ENCODE peak calls at places on chromosomes 3 and 15, in five cellular contexts. M is mammary epithelial cell, N is progenitor cell of endocrine pancreas, O is T-cell, Z is GM13977. F is an unnamed sample.

GRCh38 chr15:88804257-88804656 is 1.0 kb downstream of the ACAN start:
- DNase-seq in M (no peak), N (no peak), O (no peak), Z (no peak), F (no peak)

GRCh38 chr3:188021502-188022040 is 132.4 kb upstream of the LPP start:
- DNase-seq in M (peak; percentile 17), N (no peak), O (no peak), Z (no peak), F (no peak)

GRCh38 chr3:71101014-71101413 is 482.5 kb downstream of the FOXP1 start:
- DNase-seq in M (peak; percentile 88), N (no peak), O (no peak), Z (no peak), F (no peak)

GRCh38 chr3:184737641-184738518 is 26.0 kb upstream of the MAGEF1 start:
- DNase-seq in M (peak; percentile 97), N (no peak), O (no peak), Z (no peak), F (no peak)

GRCh38 chr15:80484312-80484981 is 80.3 kb downstream of the ARNT2 start:
- DNase-seq in M (no peak), N (no peak), O (no peak), Z (no peak), F (no peak)

GRCh38 chr3:44648564-44649229 is at the start of gene ZNF35:
- DNase-seq in M (peak; percentile 85), N (peak; percentile 60), O (peak; percentile 14), Z (peak; percentile 86), F (peak; percentile 89)

GRCh38 chr3:97057365-97057764 is 243.0 kb downstream of the EPHA6 start:
- DNase-seq in M (no peak), N (no peak), O (no peak), Z (no peak), F (no peak)

GRCh38 chr3:36906504-36907149 is 38.2 kb downstream of the TRANK1 start:
- DNase-seq in M (peak; percentile 16), N (no peak), O (no peak), Z (no peak), F (peak; percentile 3)

GRCh38 chr15:40061212-40061901 is 22.4 kb upstream of the SRP14 start:
- DNase-seq in M (no peak), N (no peak), O (no peak), Z (peak; percentile 67), F (no peak)

GRCh38 chr3:13012228-13012691 is 61.0 kb downstream of the IQSEC1 start:
- DNase-seq in M (no peak), N (no peak), O (peak; percentile 31), Z (peak; percentile 46), F (no peak)

GRCh38 chr3:121552379-121552778 is 6.6 kb upstream of the POLQ start:
- DNase-seq in M (no peak), N (no peak), O (no peak), Z (no peak), F (no peak)

GRCh38 chr3:117104792-117105191 is 395.2 kb downstream of the TUSC7 start:
- DNase-seq in M (no peak), N (no peak), O (no peak), Z (no peak), F (no peak)

GRCh38 chr3:181948286-181948685 is 236.6 kb downstream of the SOX2 start:
- DNase-seq in M (peak; percentile 11), N (no peak), O (no peak), Z (no peak), F (no peak)

GRCh38 chr3:183210862-183211341 is 42.2 kb upstream of the B3GNT5 start:
- DNase-seq in M (no peak), N (no peak), O (no peak), Z (no peak), F (peak; percentile 73)

GRCh38 chr15:98787190-98787589 is 138.9 kb downstream of the IGF1R start:
- DNase-seq in M (no peak), N (no peak), O (no peak), Z (no peak), F (no peak)

GRCh38 chr3:138817685-138818084 is 17.0 kb downstream of the PIK3CB start:
- DNase-seq in M (no peak), N (no peak), O (no peak), Z (no peak), F (no peak)

GRCh38 chr15:100918690-100919480 is at the start of gene LRRK1:
- DNase-seq in M (peak; percentile 60), N (no peak), O (no peak), Z (peak; percentile 74), F (no peak)

GRCh38 chr15:82263350-82263749 is 732 bp downstream of the SAXO2 start:
- DNase-seq in M (no peak), N (no peak), O (no peak), Z (no peak), F (no peak)

GRCh38 chr3:42148982-42149432 is 57.9 kb downstream of the TRAK1 start:
- DNase-seq in M (no peak), N (peak; percentile 14), O (no peak), Z (no peak), F (no peak)

GRCh38 chr15:89419370-89419984 is 76.9 kb downstream of the RHCG start:
- DNase-seq in M (peak; percentile 39), N (peak; percentile 77), O (peak; percentile 14), Z (no peak), F (no peak)

GRCh38 chr3:18061737-18062136 is 319.3 kb upstream of the TBC1D5 start:
- DNase-seq in M (no peak), N (no peak), O (no peak), Z (no peak), F (no peak)

GRCh38 chr3:11764931-11765363 is 81.7 kb downstream of the TAMM41 start:
- DNase-seq in M (peak; percentile 97), N (no peak), O (no peak), Z (no peak), F (no peak)

GRCh38 chr15:85800460-85801123 is 5.9 kb upstream of the KLHL25 start:
- DNase-seq in M (peak; percentile 74), N (no peak), O (no peak), Z (no peak), F (no peak)

GRCh38 chr3:149460123-149460522 is 14.4 kb upstream of the TM4SF4 start:
- DNase-seq in M (no peak), N (no peak), O (no peak), Z (no peak), F (no peak)

GRCh38 chr3:25412269-25412668 is 15.8 kb upstream of the RARB start:
- DNase-seq in M (peak; percentile 3), N (no peak), O (no peak), Z (no peak), F (no peak)

GRCh38 chr3:139043554-139044365 is 932 bp downstream of the PRR23C start:
- DNase-seq in M (no peak), N (no peak), O (no peak), Z (no peak), F (no peak)

GRCh38 chr3:197487911-197488391 is 67.8 kb downstream of the BDH1 start:
- DNase-seq in M (peak; percentile 94), N (no peak), O (no peak), Z (no peak), F (peak; percentile 93)

GRCh38 chr15:40313531-40314398 is 6.0 kb upstream of the PLCB2 start:
- DNase-seq in M (peak; percentile 57), N (no peak), O (peak; percentile 49), Z (no peak), F (no peak)

GRCh38 chr3:100533176-100533575 is 40.8 kb downstream of the TMEM45A start:
- DNase-seq in M (no peak), N (no peak), O (no peak), Z (no peak), F (no peak)

GRCh38 chr3:101676219-101676764 is 640 bp downstream of the ZBTB11 start:
- DNase-seq in M (peak; percentile 97), N (peak; percentile 93), O (peak; percentile 95), Z (peak; percentile 95), F (peak; percentile 98)

GRCh38 chr3:65855370-65856100 is 183.2 kb downstream of the MAGI1 start:
- DNase-seq in M (no peak), N (no peak), O (no peak), Z (no peak), F (no peak)

GRCh38 chr15:80382285-80382684 is 21.9 kb upstream of the ARNT2 start:
- DNase-seq in M (no peak), N (no peak), O (no peak), Z (no peak), F (no peak)

GRCh38 chr3:50415813-50416212 is 56.5 kb upstream of the TMEM115 start:
- DNase-seq in M (no peak), N (no peak), O (no peak), Z (no peak), F (no peak)

GRCh38 chr3:60282840-60283239 is 968.4 kb downstream of the FHIT start:
- DNase-seq in M (no peak), N (no peak), O (no peak), Z (no peak), F (no peak)

GRCh38 chr15:89566141-89566540 is 9.1 kb upstream of the TICRR start:
- DNase-seq in M (no peak), N (no peak), O (no peak), Z (no peak), F (no peak)

GRCh38 chr3:133535971-133536634 is 37.4 kb upstream of the CDV3 start:
- DNase-seq in M (peak; percentile 85), N (no peak), O (no peak), Z (no peak), F (no peak)

F was measured in osteocyte.